ENCODE peak calls at places on chromosome 4, in five cellular contexts. Z is suprapubic skin, R is left cardiac atrium, X is GM03348, L is GM13977. P is an unnamed sample.

GRCh38 chr4:121484633-121485032 is 103.8 kb upstream of the QRFPR start:
- DNase-seq in Z (no peak), R (peak; percentile 40), L (peak; percentile 46), X (peak; percentile 63), P (peak; percentile 39)

GRCh38 chr4:136012250-136012649 is 1520.0 kb downstream of the PCDH18 start:
- DNase-seq in X (no peak), L (no peak), Z (no peak), R (no peak), P (no peak)

GRCh38 chr4:185143596-185143969 is 517 bp downstream of the SLC25A4 start:
- DNase-seq in L (no peak), R (peak; percentile 69), Z (no peak), X (peak; percentile 52), P (no peak)

GRCh38 chr4:145179201-145179860 is 1.1 kb downstream of the OTUD4 start:
- DNase-seq in L (peak; percentile 85), Z (peak; percentile 75), R (peak; percentile 78), X (peak; percentile 87), P (peak; percentile 88)

GRCh38 chr4:81754169-81754568 is 282.5 kb upstream of the RASGEF1B start:
- DNase-seq in Z (no peak), X (no peak), L (no peak), R (no peak), P (no peak)

GRCh38 chr4:47990145-47990544 is 26.3 kb downstream of the CNGA1 start:
- DNase-seq in Z (no peak), L (no peak), X (no peak), R (no peak), P (no peak)

GRCh38 chr4:143358923-143359694 is 22.4 kb downstream of the GAB1 start:
- DNase-seq in X (no peak), R (no peak), Z (no peak), L (peak; percentile 59), P (peak; percentile 65)

GRCh38 chr4:150888217-150888616 is 126.9 kb downstream of the LRBA start:
- DNase-seq in R (no peak), X (no peak), L (no peak), Z (no peak), P (no peak)

GRCh38 chr4:128604840-128605239 is 204.7 kb upstream of the JADE1 start:
- DNase-seq in Z (no peak), X (no peak), L (no peak), R (no peak), P (no peak)

GRCh38 chr4:65665951-65666523 is 4.3 kb downstream of the EPHA5 start:
- DNase-seq in L (no peak), Z (no peak), R (no peak), X (no peak), P (no peak)

GRCh38 chr4:139532951-139533350 is 23.1 kb downstream of the SETD7 start:
- DNase-seq in X (no peak), Z (no peak), L (no peak), R (no peak), P (no peak)

GRCh38 chr4:94758700-94759399 is 1.1 kb downstream of the BMPR1B start:
- DNase-seq in L (no peak), X (no peak), R (no peak), Z (no peak), P (no peak)

GRCh38 chr4:132767901-132768300 is 381.2 kb upstream of the PCDH10 start:
- DNase-seq in R (no peak), X (no peak), L (no peak), Z (no peak), P (no peak)

GRCh38 chr4:24794916-24795665 is at the start of gene SOD3:
- DNase-seq in Z (peak; percentile 86), R (peak; percentile 83), L (no peak), X (peak; percentile 96), P (no peak)

GRCh38 chr4:169803417-169803816 is 45.7 kb upstream of the HPF1 start:
- DNase-seq in R (no peak), Z (no peak), X (no peak), L (no peak), P (no peak)

GRCh38 chr4:104591505-104591904 is 96.8 kb upstream of the CXXC4 start:
- DNase-seq in R (peak; percentile 25), X (no peak), L (no peak), Z (no peak), P (no peak)

GRCh38 chr4:119105605-119106004 is 30.0 kb upstream of the MYOZ2 start:
- DNase-seq in L (no peak), R (no peak), Z (no peak), X (no peak), P (no peak)

GRCh38 chr4:13522282-13523104 is 21.8 kb downstream of the NKX3-2 start:
- DNase-seq in Z (no peak), R (no peak), L (peak; percentile 21), X (peak; percentile 10), P (peak; percentile 8)

GRCh38 chr4:41613782-41614181 is 75.8 kb downstream of the LIMCH1 start:
- DNase-seq in Z (no peak), L (no peak), R (no peak), X (no peak), P (no peak)

GRCh38 chr4:73034896-73035295 is 34.6 kb downstream of the COX18 start:
- DNase-seq in R (no peak), Z (no peak), X (no peak), L (no peak), P (no peak)

GRCh38 chr4:2771264-2771663 is 15.1 kb upstream of the TNIP2 start:
- DNase-seq in X (no peak), L (no peak), Z (peak; percentile 25), R (no peak), P (no peak)

GRCh38 chr4:38378478-38378877 is 285.5 kb upstream of the KLF3 start:
- DNase-seq in L (no peak), Z (no peak), R (no peak), X (no peak), P (no peak)

GRCh38 chr4:10841697-10842096 is 157.1 kb upstream of the CLNK start:
- DNase-seq in R (no peak), L (no peak), Z (no peak), X (no peak), P (no peak)

GRCh38 chr4:5387457-5387856 is 320.9 kb downstream of the EVC2 start:
- DNase-seq in X (no peak), Z (no peak), R (no peak), L (no peak), P (no peak)

GRCh38 chr4:94358101-94358500 is 15.5 kb upstream of the HPGDS start:
- DNase-seq in X (no peak), R (no peak), Z (no peak), L (no peak), P (no peak)